ENCODE peak calls at places on chromosomes 2 and 18, in six cellular contexts. M, G, D, W, A and B are unnamed samples.

GRCh38 chr18:11669271-11669947 is 19.7 kb upstream of the GNAL start:
- DNase-seq in A (no peak), D (no peak), W (no peak), M (no peak), G (no peak), B (no peak)

GRCh38 chr2:74334931-74335333 is 8.3 kb downstream of the SLC4A5 start:
- DNase-seq in M (peak; percentile 72), W (peak; percentile 57), D (peak; percentile 76), G (peak; percentile 63), A (peak; percentile 42), B (peak; percentile 77)

GRCh38 chr2:210475726-210476125 is 833 bp downstream of the LANCL1 start:
- DNase-seq in W (no peak), D (no peak), G (no peak), A (no peak), M (no peak), B (no peak)

GRCh38 chr2:129915303-129915840 is 64.1 kb upstream of the RAB6C start:
- DNase-seq in A (no peak), W (no peak), M (no peak), G (no peak), D (no peak), B (no peak)

GRCh38 chr2:239580199-239580527 is 179.3 kb upstream of the HDAC4 start:
- DNase-seq in D (no peak), A (no peak), M (no peak), G (no peak), W (no peak), B (no peak)

GRCh38 chr2:199810422-199811250 is 40.4 kb downstream of the FTCDNL1 start:
- DNase-seq in W (no peak), G (no peak), A (no peak), D (no peak), M (no peak), B (no peak)

GRCh38 chr2:3662239-3662638 is 4.2 kb downstream of the ALLC start:
- DNase-seq in A (no peak), M (peak; percentile 15), D (no peak), G (no peak), W (no peak), B (no peak)

GRCh38 chr2:152025678-152026287 is 73.1 kb downstream of the CACNB4 start:
- DNase-seq in G (peak; percentile 74), A (no peak), M (peak; percentile 82), W (peak; percentile 75), D (peak; percentile 78), B (no peak)

GRCh38 chr2:173797586-173798263 is 167.4 kb downstream of the SP3 start:
- DNase-seq in M (no peak), G (no peak), D (no peak), W (no peak), A (no peak), B (no peak)

GRCh38 chr2:36809046-36809445 is 112.5 kb downstream of the VIT start:
- DNase-seq in W (no peak), A (no peak), D (no peak), G (no peak), M (no peak), B (no peak)

GRCh38 chr2:102098756-102099155 is 43.8 kb upstream of the IL1R1 start:
- DNase-seq in D (no peak), G (no peak), M (no peak), A (no peak), W (no peak), B (no peak)

GRCh38 chr2:102099536-102100293 is 42.8 kb upstream of the IL1R1 start:
- DNase-seq in D (no peak), G (no peak), A (no peak), M (no peak), W (no peak), B (no peak)

GRCh38 chr2:102101097-102101843 is 41.3 kb upstream of the IL1R1 start:
- DNase-seq in W (no peak), G (no peak), D (no peak), M (no peak), A (no peak), B (no peak)

GRCh38 chr2:102101844-102102635 is 40.5 kb upstream of the IL1R1 start:
- DNase-seq in W (no peak), G (no peak), M (no peak), D (no peak), A (no peak), B (no peak)

GRCh38 chr2:102100371-102101096 is 42.0 kb upstream of the IL1R1 start:
- DNase-seq in A (no peak), D (no peak), G (no peak), M (no peak), W (no peak), B (no peak)
- H3K27ac ChIP-seq in A (peak overlapping the region; percentile 4), D (no peak overlapping the region), G (no peak overlapping the region), M (no peak overlapping the region), W (no peak overlapping the region), B (no peak overlapping the region)

GRCh38 chr2:216029416-216030129 is 16.2 kb upstream of the MREG start:
- DNase-seq in M (no peak), W (no peak), A (no peak), D (no peak), G (no peak), B (no peak)
- H3K27ac ChIP-seq in M (no peak overlapping the region), W (no peak overlapping the region), A (no peak overlapping the region), D (no peak overlapping the region), G (no peak overlapping the region), B (no peak overlapping the region)

DNA sequence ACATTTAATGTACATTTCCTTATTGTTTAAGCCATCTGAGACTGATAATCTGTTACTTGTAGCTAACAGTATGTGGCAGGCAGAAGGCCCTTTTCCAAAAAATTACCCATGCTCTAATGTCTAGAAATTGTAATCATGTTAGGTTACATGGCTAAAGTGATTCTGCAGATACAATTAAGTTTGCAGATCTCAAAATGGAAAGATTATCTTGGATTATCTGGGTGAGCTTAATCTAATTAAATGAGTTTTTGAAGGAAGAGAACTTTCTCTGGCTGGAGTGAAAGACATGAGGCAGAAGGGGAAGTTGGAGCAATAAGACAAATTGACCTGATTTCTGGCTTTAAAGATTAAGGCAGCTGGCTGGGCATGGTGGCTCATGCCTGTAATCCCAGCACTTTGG is 76.3 kb downstream of the MBD2 start:
- DNase-seq in M (no peak), A (no peak), W (no peak), G (no peak), D (no peak), B (no peak)
- H3K27ac ChIP-seq in M (no peak overlapping the region), A (no peak overlapping the region), W (no peak overlapping the region), G (no peak overlapping the region), D (no peak overlapping the region), B (no peak overlapping the region)

GRCh38 chr2:144644549-144644948 is 124.6 kb upstream of the ZEB2 start:
- DNase-seq in D (no peak), M (no peak), A (no peak), W (no peak), G (no peak), B (no peak)

GRCh38 chr2:144645055-144645778 is 125.3 kb upstream of the ZEB2 start:
- DNase-seq in W (no peak), G (no peak), A (no peak), D (no peak), M (no peak), B (no peak)

GRCh38 chr2:144650886-144651285 is 131.0 kb upstream of the ZEB2 start:
- DNase-seq in M (no peak), W (no peak), A (no peak), G (no peak), D (no peak), B (no peak)

GRCh38 chr2:144643537-144644336 is 123.8 kb upstream of the ZEB2 start:
- DNase-seq in G (no peak), A (no peak), D (no peak), W (no peak), M (no peak), B (no peak)

DNA sequence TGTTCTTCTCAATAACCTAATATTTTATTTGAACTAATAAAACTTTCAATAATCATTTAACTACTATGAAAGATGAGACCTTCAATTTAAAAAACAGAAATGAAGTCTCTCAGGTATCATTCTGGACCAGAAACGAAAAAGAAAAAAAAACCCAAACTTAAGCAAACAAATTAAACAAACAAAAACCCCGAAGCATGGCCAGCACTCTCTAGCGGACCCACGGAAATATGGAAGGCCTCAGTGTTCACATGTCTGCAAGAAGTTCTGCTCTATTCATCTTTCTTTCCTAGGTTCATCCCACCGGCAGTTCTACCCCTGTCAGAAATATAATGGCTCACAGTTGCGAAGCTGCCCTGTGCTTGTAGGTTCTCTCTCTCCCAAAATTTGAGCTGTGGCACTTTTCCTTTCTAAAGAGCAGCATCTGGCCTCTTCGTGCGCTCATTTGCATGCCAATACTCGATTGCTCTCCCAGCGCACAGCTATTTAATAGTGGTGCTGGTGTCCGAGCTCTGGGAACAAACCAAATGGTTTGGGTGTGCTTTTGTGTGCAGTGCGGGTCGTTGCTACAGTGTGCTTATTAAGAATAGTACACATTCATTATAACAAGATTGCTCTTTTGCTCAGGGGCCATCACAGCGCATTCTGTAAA is 129.0 kb upstream of the ZEB2 start:
- DNase-seq in W (no peak), G (no peak), M (no peak), A (no peak), D (no peak), B (no peak)
- H3K27ac ChIP-seq in W (no peak overlapping the region), G (peak overlapping the region; percentile 14), M (no peak overlapping the region), A (no peak overlapping the region), D (no peak overlapping the region), B (no peak overlapping the region)

DNA sequence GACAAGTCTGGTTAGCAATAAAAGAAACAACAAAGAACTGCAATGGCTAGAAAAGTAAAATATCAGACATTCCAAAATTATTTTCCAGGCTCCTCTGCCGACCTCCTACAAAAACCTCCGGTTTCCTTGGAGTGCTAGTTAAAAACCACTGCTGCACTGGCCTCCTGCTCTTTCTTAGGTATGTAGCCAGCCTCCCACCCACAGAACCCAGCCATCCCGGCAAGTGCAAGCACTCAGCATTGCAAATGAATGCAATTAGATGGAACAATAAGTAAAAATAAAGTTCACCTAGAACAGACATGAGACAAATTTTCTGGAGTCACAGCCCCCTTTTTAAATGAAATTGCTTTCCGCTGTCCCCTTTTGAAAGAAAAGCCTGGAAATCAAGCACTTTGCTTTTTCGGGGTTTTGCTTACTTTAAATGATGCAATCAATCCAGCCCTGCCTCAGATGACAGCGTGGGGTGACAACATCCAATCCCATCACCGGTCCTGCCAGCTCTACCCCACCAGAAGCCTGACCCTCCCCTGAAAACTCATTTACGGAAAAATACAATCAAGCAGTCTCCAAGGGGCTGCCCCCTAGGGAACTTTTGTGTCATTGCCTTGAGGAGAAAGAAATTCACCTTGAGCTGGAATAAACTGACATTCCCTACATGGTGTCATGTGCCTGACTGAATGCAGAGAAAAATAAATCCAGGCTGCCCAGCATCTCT is 199.8 kb downstream of the EPHA4 start:
- DNase-seq in A (no peak), W (no peak), D (no peak), G (no peak), M (no peak), B (no peak)
- H3K27ac ChIP-seq in A (no peak overlapping the region), W (no peak overlapping the region), D (no peak overlapping the region), G (no peak overlapping the region), M (no peak overlapping the region), B (no peak overlapping the region)

GRCh38 chr2:169819106-169819505 is 5.6 kb downstream of the METTL5 start:
- DNase-seq in G (no peak), W (no peak), A (no peak), D (no peak), M (no peak), B (no peak)
- H3K27ac ChIP-seq in G (no peak overlapping the region), W (no peak overlapping the region), A (no peak overlapping the region), D (no peak overlapping the region), M (no peak overlapping the region), B (no peak overlapping the region)

DNA sequence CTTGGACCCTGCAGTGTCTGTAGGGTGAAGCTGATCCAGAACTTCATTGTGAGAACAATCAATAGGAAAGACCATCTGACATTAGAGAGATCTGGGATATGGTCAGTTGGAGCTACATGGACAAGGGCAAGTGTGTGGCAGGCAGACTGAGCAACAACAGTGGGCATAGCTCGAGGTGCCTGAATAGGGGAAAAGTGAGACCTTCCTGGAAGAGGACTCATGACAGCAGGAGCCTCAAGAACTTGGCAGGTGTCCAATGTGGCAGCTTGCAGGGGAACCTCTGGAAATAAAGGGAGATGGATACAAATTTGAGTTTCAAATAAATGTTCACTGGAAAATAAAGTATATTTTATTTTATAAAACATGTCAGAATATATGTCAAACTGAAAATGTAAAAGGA is 117.9 kb downstream of the TANC1 start:
- DNase-seq in W (peak; percentile 17), A (no peak), G (no peak), D (no peak), M (no peak), B (no peak)
- H3K27ac ChIP-seq in W (no peak overlapping the region), A (no peak overlapping the region), G (peak overlapping the region; percentile 20), D (peak overlapping the region; percentile 71), M (no peak overlapping the region), B (no peak overlapping the region)